ENCODE peak calls at places on chromosomes 6 and 20, in eight cellular contexts. N is T-helper 2 cell; D is AG10803; V is GM12864; F is naive thymus-derived CD8-positive, alpha-beta T cell; T is fibroblast of the aortic adventitia; J is T-cell; A is fibroblast of mammary gland. E is an unnamed sample.

GRCh38 chr20:3282271-3283221 is 43.6 kb upstream of the SLC4A11 start:
- DNase-seq in N (no peak), D (no peak), V (no peak), F (no peak), T (no peak), J (no peak), A (no peak), E (no peak)

GRCh38 chr20:373171-373890 is 7.2 kb upstream of the TRIB3 start:
- DNase-seq in N (no peak), D (peak; percentile 72), V (no peak), F (no peak), T (peak; percentile 88), J (no peak), A (peak; percentile 84), E (no peak)

GRCh38 chr20:64115171-64115911 is 8.0 kb upstream of the NPBWR2 start:
- DNase-seq in N (no peak), D (no peak), V (no peak), F (no peak), T (no peak), J (no peak), A (no peak), E (no peak)

GRCh38 chr6:8180327-8181161 is 78.2 kb upstream of the EEF1E1 start:
- DNase-seq in N (no peak), D (peak; percentile 85), V (no peak), F (no peak), T (peak; percentile 78), J (no peak), A (peak; percentile 51), E (no peak)

GRCh38 chr6:84910881-84911607 is 146.6 kb upstream of the TBX18 start:
- DNase-seq in N (no peak), D (no peak), V (no peak), F (no peak), T (no peak), J (no peak), A (no peak), E (no peak)

GRCh38 chr20:3786126-3786484 is 435 bp downstream of the CENPB start:
- DNase-seq in N (peak; percentile 34), D (peak; percentile 52), V (no peak), F (peak; percentile 44), T (peak; percentile 58), J (peak; percentile 41), A (peak; percentile 45), E (peak; percentile 4)

GRCh38 chr6:70371454-70372105 is 41.7 kb upstream of the FAM135A start:
- DNase-seq in N (no peak), D (peak; percentile 68), V (peak; percentile 25), F (no peak), T (peak; percentile 79), J (no peak), A (peak; percentile 87), E (peak; percentile 68)

GRCh38 chr20:1696521-1697209 is 39.1 kb upstream of the SIRPG start:
- DNase-seq in N (no peak), D (no peak), V (no peak), F (no peak), T (no peak), J (no peak), A (no peak), E (no peak)

GRCh38 chr6:169804427-169804826 is 53.0 kb downstream of the ERMARD start:
- DNase-seq in N (no peak), D (no peak), V (no peak), F (peak; percentile 17), T (no peak), J (no peak), A (no peak), E (no peak)

GRCh38 chr20:48782073-48782472 is 45.7 kb downstream of the PREX1 start:
- DNase-seq in N (no peak), D (no peak), V (no peak), F (no peak), T (no peak), J (no peak), A (no peak), E (no peak)

GRCh38 chr20:20212675-20213096 is 155.2 kb upstream of the INSM1 start:
- DNase-seq in N (no peak), D (no peak), V (no peak), F (no peak), T (no peak), J (no peak), A (no peak), E (peak; percentile 63)

GRCh38 chr6:50586074-50586473 is 127.3 kb upstream of the TFAP2D start:
- DNase-seq in N (no peak), D (no peak), V (no peak), F (no peak), T (no peak), J (no peak), A (no peak), E (no peak)

GRCh38 chr6:158711264-158711663 is 61.4 kb downstream of the SYTL3 start:
- DNase-seq in N (no peak), D (no peak), V (no peak), F (no peak), T (peak; percentile 79), J (no peak), A (no peak), E (no peak)

GRCh38 chr20:19601133-19601810 is 156.8 kb upstream of the RIN2 start:
- DNase-seq in N (no peak), D (no peak), V (no peak), F (no peak), T (no peak), J (no peak), A (no peak), E (no peak)

GRCh38 chr6:13924146-13924948 is 405 bp upstream of the RNF182 start:
- DNase-seq in N (no peak), D (peak; percentile 42), V (no peak), F (peak; percentile 38), T (peak; percentile 38), J (peak; percentile 32), A (peak; percentile 39), E (no peak)